ENCODE peak calls at places on chromosomes 5 and 9, in four cellular contexts. One of them, this sample, is unnamed.

GRCh38 chr9:94805585-94805984 is 79.1 kb downstream of the AOPEP start:
- DNase-seq in SJCRH30: peak
- DNase-seq in A549: peak
- DNase-seq in hepatocyte: peak
- DNase-seq in this sample: peak

GRCh38 chr9:115283395-115283794 is 165.4 kb upstream of the TNC start:
- DNase-seq in hepatocyte: no peak
- DNase-seq in A549: no peak
- DNase-seq in SJCRH30: no peak
- DNase-seq in this sample: no peak

GRCh38 chr5:89301572-89302025 is 418.6 kb upstream of the MEF2C start:
- DNase-seq in A549: no peak
- DNase-seq in SJCRH30: no peak
- DNase-seq in hepatocyte: no peak
- DNase-seq in this sample: no peak

GRCh38 chr5:127555826-127556225 is 38.4 kb downstream of the PRRC1 start:
- DNase-seq in hepatocyte: no peak
- DNase-seq in SJCRH30: no peak
- DNase-seq in A549: no peak
- DNase-seq in this sample: no peak

GRCh38 chr5:112156211-112156610 is 262.9 kb downstream of the EPB41L4A start:
- DNase-seq in SJCRH30: peak
- DNase-seq in A549: no peak
- DNase-seq in hepatocyte: no peak
- DNase-seq in this sample: no peak

GRCh38 chr5:68000805-68001204 is 214.8 kb upstream of the PIK3R1 start:
- DNase-seq in hepatocyte: no peak
- DNase-seq in A549: no peak
- DNase-seq in SJCRH30: no peak
- DNase-seq in this sample: no peak

GRCh38 chr5:176553260-176554085 is 4.3 kb downstream of the CDHR2 start:
- DNase-seq in SJCRH30: no peak
- DNase-seq in A549: no peak
- DNase-seq in hepatocyte: peak
- DNase-seq in this sample: no peak

GRCh38 chr5:39513236-39513635 is 88.5 kb upstream of the DAB2 start:
- DNase-seq in A549: no peak
- DNase-seq in hepatocyte: no peak
- DNase-seq in SJCRH30: peak
- DNase-seq in this sample: no peak

GRCh38 chr5:142145106-142145900 is 36.7 kb downstream of the NDFIP1 start:
- DNase-seq in hepatocyte: peak
- DNase-seq in A549: peak
- DNase-seq in SJCRH30: peak
- DNase-seq in this sample: peak

GRCh38 chr9:24614070-24614469 is 68.4 kb upstream of the IZUMO3 start:
- DNase-seq in A549: no peak
- DNase-seq in hepatocyte: peak
- DNase-seq in SJCRH30: peak
- DNase-seq in this sample: no peak

GRCh38 chr9:137225701-137226331 is 842 bp downstream of the CYSRT1 start:
- DNase-seq in SJCRH30: no peak
- DNase-seq in A549: no peak
- DNase-seq in hepatocyte: no peak
- DNase-seq in this sample: no peak

GRCh38 chr5:175681975-175682354 is 24.1 kb downstream of the HRH2 start:
- DNase-seq in hepatocyte: no peak
- DNase-seq in SJCRH30: no peak
- DNase-seq in A549: no peak
- DNase-seq in this sample: no peak

GRCh38 chr5:172678902-172679301 is 37.8 kb downstream of the NEURL1B start:
- DNase-seq in SJCRH30: peak
- DNase-seq in A549: no peak
- DNase-seq in hepatocyte: peak
- DNase-seq in this sample: no peak

GRCh38 chr9:130049431-130050210 is 4.1 kb upstream of the GPR107 start:
- DNase-seq in A549: no peak
- DNase-seq in hepatocyte: no peak
- DNase-seq in SJCRH30: no peak
- DNase-seq in this sample: no peak

GRCh38 chr5:37776826-37777225 is 63.0 kb downstream of the GDNF start:
- DNase-seq in hepatocyte: peak
- DNase-seq in A549: no peak
- DNase-seq in SJCRH30: no peak
- DNase-seq in this sample: no peak

GRCh38 chr9:34985311-34985899 is 4.1 kb upstream of the DNAJB5 start:
- DNase-seq in SJCRH30: peak
- DNase-seq in A549: peak
- DNase-seq in hepatocyte: peak
- DNase-seq in this sample: no peak

GRCh38 chr5:149576021-149576420 is 5.3 kb upstream of the ARHGEF37 start:
- DNase-seq in hepatocyte: no peak
- DNase-seq in A549: no peak
- DNase-seq in SJCRH30: no peak
- DNase-seq in this sample: no peak

GRCh38 chr5:132089363-132089762 is 15.8 kb downstream of the CSF2 start:
- DNase-seq in SJCRH30: no peak
- DNase-seq in A549: no peak
- DNase-seq in hepatocyte: no peak
- DNase-seq in this sample: no peak

GRCh38 chr5:5795074-5795779 is 372.8 kb downstream of the ICE1 start:
- DNase-seq in SJCRH30: no peak
- DNase-seq in hepatocyte: no peak
- DNase-seq in A549: no peak
- DNase-seq in this sample: no peak

GRCh38 chr5:1125030-1125357 is 13.1 kb upstream of the SLC12A7 start:
- DNase-seq in SJCRH30: peak
- DNase-seq in A549: no peak
- DNase-seq in hepatocyte: peak
- DNase-seq in this sample: no peak

GRCh38 chr5:172491481-172491880 is 37.2 kb upstream of the SH3PXD2B start:
- DNase-seq in SJCRH30: no peak
- DNase-seq in A549: no peak
- DNase-seq in hepatocyte: no peak
- DNase-seq in this sample: no peak

GRCh38 chr9:4137755-4138154 is 162.1 kb downstream of the GLIS3 start:
- DNase-seq in A549: peak
- DNase-seq in SJCRH30: no peak
- DNase-seq in hepatocyte: no peak
- DNase-seq in this sample: no peak

GRCh38 chr5:31270396-31270795 is 76.9 kb downstream of the CDH6 start:
- DNase-seq in A549: no peak
- DNase-seq in SJCRH30: peak
- DNase-seq in hepatocyte: peak
- DNase-seq in this sample: no peak

GRCh38 chr5:169164481-169164925 is 136.4 kb downstream of the SLIT3 start:
- DNase-seq in A549: peak
- DNase-seq in hepatocyte: no peak
- DNase-seq in SJCRH30: peak
- DNase-seq in this sample: no peak

DNA sequence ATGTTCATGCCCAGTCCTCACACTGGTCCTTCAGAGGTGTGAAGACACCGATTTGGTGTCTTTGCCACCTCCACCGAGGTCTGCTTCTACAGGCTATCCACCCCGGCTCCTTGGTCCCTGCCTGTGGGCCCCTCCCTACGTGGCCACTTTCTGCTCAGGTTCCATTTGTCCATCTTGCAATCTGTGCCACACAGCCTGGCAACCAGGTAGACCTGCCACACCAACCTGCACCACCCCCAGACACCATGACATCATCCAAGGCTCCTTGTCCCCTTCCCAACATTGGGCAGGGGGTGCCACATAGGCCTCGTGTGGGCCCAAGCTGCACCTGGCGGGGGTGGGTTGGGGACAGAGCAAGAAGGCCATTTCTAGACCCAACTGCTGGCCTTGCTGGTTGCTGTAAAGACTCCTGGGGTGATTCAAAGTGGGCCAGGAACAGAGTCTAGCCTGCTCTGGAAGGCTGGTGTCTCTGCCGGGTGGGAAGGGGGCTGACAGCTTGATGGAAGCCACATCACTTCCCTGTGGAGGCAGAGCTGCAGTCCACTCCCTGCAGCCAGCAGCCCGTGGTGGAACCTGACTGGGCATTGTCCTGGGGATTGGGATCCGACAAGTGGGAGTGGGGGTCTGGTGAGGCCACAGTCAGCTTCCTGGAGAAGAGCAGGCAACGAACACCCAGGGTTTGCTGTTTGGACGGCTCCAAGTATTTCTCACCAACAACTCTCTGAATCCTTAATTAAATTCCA is 65.8 kb upstream of the SLC25A51 start:
- DNase-seq in A549: no peak
- DNase-seq in SJCRH30: no peak
- DNase-seq in hepatocyte: no peak
- DNase-seq in this sample: no peak
- H3K27ac ChIP-seq in A549: peak
- H3K27ac ChIP-seq in SJCRH30: no peak
- H3K27ac ChIP-seq in hepatocyte: peak
- H3K27ac ChIP-seq in this sample: no peak

GRCh38 chr9:111839981-111840380 is 45.2 kb upstream of the SHOC1 start:
- DNase-seq in SJCRH30: no peak
- DNase-seq in A549: no peak
- DNase-seq in hepatocyte: no peak
- DNase-seq in this sample: no peak
- H3K27ac ChIP-seq in SJCRH30: no peak
- H3K27ac ChIP-seq in A549: no peak
- H3K27ac ChIP-seq in hepatocyte: peak
- H3K27ac ChIP-seq in this sample: no peak

DNA sequence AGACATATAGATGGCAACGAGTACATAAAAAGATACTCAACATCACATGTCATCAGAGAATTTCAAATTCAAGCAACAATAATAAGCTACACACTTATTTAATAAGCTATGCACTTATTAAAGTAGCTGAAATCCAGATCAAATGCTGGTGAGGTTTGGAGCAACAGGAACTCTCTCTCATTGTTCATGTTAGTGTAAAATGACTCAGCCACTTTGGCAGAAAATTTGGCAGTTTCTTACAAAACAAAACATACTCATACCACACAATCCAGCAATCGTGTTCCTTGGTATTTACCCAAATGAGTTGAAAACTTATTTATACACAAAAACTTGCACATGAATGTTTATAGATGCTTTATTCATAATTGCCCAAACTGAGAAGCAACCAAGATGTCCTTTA is 131.5 kb upstream of the NFIL3 start:
- DNase-seq in hepatocyte: no peak
- DNase-seq in SJCRH30: no peak
- DNase-seq in A549: no peak
- DNase-seq in this sample: no peak
- H3K27ac ChIP-seq in hepatocyte: no peak
- H3K27ac ChIP-seq in SJCRH30: no peak
- H3K27ac ChIP-seq in A549: no peak
- H3K27ac ChIP-seq in this sample: no peak

GRCh38 chr9:135951889-135952663 is 9.1 kb downstream of the UBAC1 start:
- DNase-seq in SJCRH30: peak
- DNase-seq in hepatocyte: peak
- DNase-seq in A549: no peak
- DNase-seq in this sample: peak
- H3K27ac ChIP-seq in SJCRH30: peak
- H3K27ac ChIP-seq in hepatocyte: peak
- H3K27ac ChIP-seq in A549: no peak
- H3K27ac ChIP-seq in this sample: peak